ENCODE peak calls at places on chromosomes 11 and 22, in four cellular contexts. One of them, this sample, is unnamed.

GRCh38 chr11:115362997-115363396 is 141.2 kb downstream of the CADM1 start:
- DNase-seq in body of pancreas: no peak
- DNase-seq in neural progenitor cell: no peak
- DNase-seq in right atrium auricular region: no peak
- DNase-seq in this sample: no peak

GRCh38 chr11:27174672-27175210 is 134.1 kb downstream of the BBOX1 start:
- DNase-seq in body of pancreas: no peak
- DNase-seq in neural progenitor cell: no peak
- DNase-seq in right atrium auricular region: no peak
- DNase-seq in this sample: no peak

GRCh38 chr11:69460540-69461257 is 20.8 kb upstream of the LINC01488 start:
- DNase-seq in body of pancreas: no peak
- DNase-seq in neural progenitor cell: no peak
- DNase-seq in right atrium auricular region: no peak
- DNase-seq in this sample: peak; percentile 64

GRCh38 chr22:39408807-39409206 is 9.2 kb downstream of the TAB1 start:
- DNase-seq in body of pancreas: no peak
- DNase-seq in neural progenitor cell: no peak
- DNase-seq in right atrium auricular region: no peak
- DNase-seq in this sample: no peak

GRCh38 chr11:97963528-97964331 is 1057.0 kb upstream of the CNTN5 start:
- DNase-seq in body of pancreas: no peak
- DNase-seq in neural progenitor cell: no peak
- DNase-seq in right atrium auricular region: no peak
- DNase-seq in this sample: no peak

GRCh38 chr22:26590525-26590858 is 560 bp upstream of the TPST2 start:
- DNase-seq in body of pancreas: no peak
- DNase-seq in neural progenitor cell: no peak
- DNase-seq in right atrium auricular region: no peak
- DNase-seq in this sample: peak; percentile 6

GRCh38 chr11:129814244-129814992 is 1.2 kb upstream of the TMEM45B start:
- DNase-seq in body of pancreas: no peak
- DNase-seq in neural progenitor cell: peak; percentile 6
- DNase-seq in right atrium auricular region: no peak
- DNase-seq in this sample: no peak

GRCh38 chr11:9777525-9777924 is 113.6 kb downstream of the SWAP70 start:
- DNase-seq in body of pancreas: no peak
- DNase-seq in neural progenitor cell: no peak
- DNase-seq in right atrium auricular region: no peak
- DNase-seq in this sample: no peak

GRCh38 chr11:128146926-128147605 is 440.3 kb downstream of the ETS1 start:
- DNase-seq in body of pancreas: no peak
- DNase-seq in neural progenitor cell: no peak
- DNase-seq in right atrium auricular region: no peak
- DNase-seq in this sample: peak; percentile 68

GRCh38 chr11:64472593-64473455 is 113.9 kb downstream of the RPS6KA4 start:
- DNase-seq in body of pancreas: peak; percentile 72
- DNase-seq in neural progenitor cell: no peak
- DNase-seq in right atrium auricular region: no peak
- DNase-seq in this sample: no peak

GRCh38 chr11:5749836-5750235 is 4.2 kb upstream of the OR52N4 start:
- DNase-seq in body of pancreas: no peak
- DNase-seq in neural progenitor cell: no peak
- DNase-seq in right atrium auricular region: no peak
- DNase-seq in this sample: no peak

GRCh38 chr11:109972939-109973338 is 120.3 kb upstream of the ZC3H12C start:
- DNase-seq in body of pancreas: no peak
- DNase-seq in neural progenitor cell: no peak
- DNase-seq in right atrium auricular region: no peak
- DNase-seq in this sample: no peak

GRCh38 chr11:126926376-126926791 is 74.2 kb downstream of the KIRREL3 start:
- DNase-seq in body of pancreas: no peak
- DNase-seq in neural progenitor cell: no peak
- DNase-seq in right atrium auricular region: no peak
- DNase-seq in this sample: no peak

GRCh38 chr22:23525510-23525909 is 54.6 kb downstream of the IGLL1 start:
- DNase-seq in body of pancreas: no peak
- DNase-seq in neural progenitor cell: no peak
- DNase-seq in right atrium auricular region: no peak
- DNase-seq in this sample: no peak

GRCh38 chr11:96111308-96111707 is 187.4 kb upstream of the MTMR2 start:
- DNase-seq in body of pancreas: no peak
- DNase-seq in neural progenitor cell: peak; percentile 14
- DNase-seq in right atrium auricular region: no peak
- DNase-seq in this sample: no peak

GRCh38 chr11:126969865-126970479 is 30.6 kb downstream of the KIRREL3 start:
- DNase-seq in body of pancreas: no peak
- DNase-seq in neural progenitor cell: peak; percentile 39
- DNase-seq in right atrium auricular region: no peak
- DNase-seq in this sample: peak; percentile 61

GRCh38 chr11:75492181-75492820 is 33.4 kb downstream of the GDPD5 start:
- DNase-seq in body of pancreas: no peak
- DNase-seq in neural progenitor cell: no peak
- DNase-seq in right atrium auricular region: no peak
- DNase-seq in this sample: peak; percentile 30

GRCh38 chr11:35034401-35034800 is 104.6 kb upstream of the CD44 start:
- DNase-seq in body of pancreas: no peak
- DNase-seq in neural progenitor cell: no peak
- DNase-seq in right atrium auricular region: no peak
- DNase-seq in this sample: no peak

GRCh38 chr22:20000246-20001081 is 16.2 kb downstream of the ARVCF start:
- DNase-seq in body of pancreas: peak; percentile 47
- DNase-seq in neural progenitor cell: no peak
- DNase-seq in right atrium auricular region: no peak
- DNase-seq in this sample: no peak

GRCh38 chr11:128627666-128628342 is 40.4 kb upstream of the ETS1 start:
- DNase-seq in body of pancreas: no peak
- DNase-seq in neural progenitor cell: no peak
- DNase-seq in right atrium auricular region: peak; percentile 56
- DNase-seq in this sample: no peak

GRCh38 chr11:118051611-118052461 is 25.0 kb upstream of the TMPRSS4 start:
- DNase-seq in body of pancreas: no peak
- DNase-seq in neural progenitor cell: no peak
- DNase-seq in right atrium auricular region: no peak
- DNase-seq in this sample: no peak

GRCh38 chr11:75714211-75714610 is 3.4 kb upstream of the MOGAT2 start:
- DNase-seq in body of pancreas: no peak
- DNase-seq in neural progenitor cell: no peak
- DNase-seq in right atrium auricular region: peak; percentile 30
- DNase-seq in this sample: no peak

GRCh38 chr11:36142439-36142838 is 146.8 kb downstream of the COMMD9 start:
- DNase-seq in body of pancreas: no peak
- DNase-seq in neural progenitor cell: no peak
- DNase-seq in right atrium auricular region: no peak
- DNase-seq in this sample: no peak

GRCh38 chr22:49812838-49813237 is 14.8 kb downstream of the BRD1 start:
- DNase-seq in body of pancreas: peak; percentile 31
- DNase-seq in neural progenitor cell: no peak
- DNase-seq in right atrium auricular region: no peak
- DNase-seq in this sample: peak; percentile 27

GRCh38 chr11:3203221-3204043 is 15.2 kb downstream of the MRGPRG start:
- DNase-seq in body of pancreas: peak; percentile 42
- DNase-seq in neural progenitor cell: peak; percentile 84
- DNase-seq in right atrium auricular region: no peak
- DNase-seq in this sample: no peak

GRCh38 chr11:133323354-133323753 is 208.9 kb downstream of the OPCML start:
- DNase-seq in body of pancreas: no peak
- DNase-seq in neural progenitor cell: peak; percentile 36
- DNase-seq in right atrium auricular region: no peak
- DNase-seq in this sample: no peak

GRCh38 chr11:62223095-62223494 is 14.6 kb downstream of the SCGB2A1 start:
- DNase-seq in body of pancreas: no peak
- DNase-seq in neural progenitor cell: no peak
- DNase-seq in right atrium auricular region: no peak
- DNase-seq in this sample: no peak

GRCh38 chr11:116882386-116882785 is 45.0 kb upstream of the APOA1 start:
- DNase-seq in body of pancreas: no peak
- DNase-seq in neural progenitor cell: no peak
- DNase-seq in right atrium auricular region: no peak
- DNase-seq in this sample: peak; percentile 67

GRCh38 chr11:46330154-46330886 is 16.9 kb upstream of the DGKZ start:
- DNase-seq in body of pancreas: no peak
- DNase-seq in neural progenitor cell: peak; percentile 43
- DNase-seq in right atrium auricular region: no peak
- DNase-seq in this sample: no peak

GRCh38 chr11:61587951-61588695 is 7.2 kb upstream of the SYT7 start:
- DNase-seq in body of pancreas: peak; percentile 80
- DNase-seq in neural progenitor cell: peak; percentile 76
- DNase-seq in right atrium auricular region: no peak
- DNase-seq in this sample: no peak

GRCh38 chr11:1209371-1210057 is 13.4 kb upstream of the MUC5B start:
- DNase-seq in body of pancreas: no peak
- DNase-seq in neural progenitor cell: no peak
- DNase-seq in right atrium auricular region: no peak
- DNase-seq in this sample: no peak

GRCh38 chr11:27358306-27358705 is 4.7 kb downstream of the CCDC34 start:
- DNase-seq in body of pancreas: no peak
- DNase-seq in neural progenitor cell: no peak
- DNase-seq in right atrium auricular region: no peak
- DNase-seq in this sample: peak; percentile 28

GRCh38 chr11:112297248-112297866 is 36.7 kb upstream of the PLET1 start:
- DNase-seq in body of pancreas: no peak
- DNase-seq in neural progenitor cell: no peak
- DNase-seq in right atrium auricular region: no peak
- DNase-seq in this sample: no peak

GRCh38 chr22:20494978-20495860 is at the start of gene KLHL22:
- DNase-seq in body of pancreas: peak; percentile 52
- DNase-seq in neural progenitor cell: no peak
- DNase-seq in right atrium auricular region: no peak
- DNase-seq in this sample: no peak

GRCh38 chr11:102518296-102519094 is 12.1 kb downstream of the MMP7 start:
- DNase-seq in body of pancreas: no peak
- DNase-seq in neural progenitor cell: peak; percentile 3
- DNase-seq in right atrium auricular region: no peak
- DNase-seq in this sample: no peak

GRCh38 chr11:64239662-64240466 is 1.0 kb upstream of the FKBP2 start:
- DNase-seq in body of pancreas: no peak
- DNase-seq in neural progenitor cell: no peak
- DNase-seq in right atrium auricular region: no peak
- DNase-seq in this sample: no peak

This sample was measured in renal cortical epithelial cell.